ENCODE peak calls at places on chromosomes 4 and X, in five cellular contexts. B is OCI-LY7, H is brain microvascular endothelial cell, N is endodermal cell, J is tibial nerve. I is an unnamed sample.

GRCh38 chr4:25756503-25756902 is 100.9 kb downstream of the SLC34A2 start:
- DNase-seq in B (no peak), H (no peak), N (no peak), J (no peak), I (no peak)

GRCh38 chr4:189124791-189125190 is 815.9 kb upstream of the FRG1 start:
- DNase-seq in B (no peak), H (no peak), N (no peak), J (no peak), I (no peak)

GRCh38 chr4:9947168-9948062 is 73.9 kb downstream of the SLC2A9 start:
- DNase-seq in B (no peak), H (no peak), N (no peak), J (no peak), I (no peak)

GRCh38 chr4:95155759-95156451 is 392.9 kb downstream of the UNC5C start:
- DNase-seq in B (peak; percentile 46), H (peak; percentile 35), N (no peak), J (no peak), I (peak; percentile 32)

GRCh38 chr4:151862766-151863165 is 102.0 kb upstream of the GATB start:
- DNase-seq in B (no peak), H (peak; percentile 12), N (no peak), J (no peak), I (no peak)

GRCh38 chr4:6160536-6160935 is 39.8 kb downstream of the JAKMIP1 start:
- DNase-seq in B (no peak), H (no peak), N (no peak), J (no peak), I (no peak)

GRCh38 chr4:155099231-155099630 is 109.2 kb upstream of the NPY2R start:
- DNase-seq in B (no peak), H (no peak), N (peak; percentile 53), J (no peak), I (no peak)

GRCh38 chr4:159791334-159791733 is 688.5 kb downstream of the RAPGEF2 start:
- DNase-seq in B (no peak), H (no peak), N (no peak), J (no peak), I (no peak)

GRCh38 chr4:101299021-101299420 is 48.3 kb downstream of the PPP3CA start:
- DNase-seq in B (no peak), H (no peak), N (no peak), J (no peak), I (no peak)

GRCh38 chrX:107576841-107577240 is 51.5 kb upstream of the PRPS1 start:
- DNase-seq in B (no peak), H (no peak), N (no peak), J (no peak), I (peak; percentile 57)

GRCh38 chr4:119207051-119207450 is 5.5 kb upstream of the USP53 start:
- DNase-seq in B (no peak), H (peak; percentile 59), N (no peak), J (no peak), I (no peak)

GRCh38 chr4:113467581-113467980 is 294.0 kb downstream of the CAMK2D start:
- DNase-seq in B (no peak), H (peak; percentile 53), N (no peak), J (peak; percentile 39), I (no peak)

GRCh38 chrX:73963682-73964081 is 340.3 kb upstream of the ZCCHC13 start:
- DNase-seq in B (no peak), H (no peak), N (no peak), J (no peak), I (no peak)

GRCh38 chr4:137674066-137674465 is 141.8 kb upstream of the PCDH18 start:
- DNase-seq in B (no peak), H (no peak), N (no peak), J (no peak), I (no peak)

GRCh38 chrX:78124304-78124703 is 15.1 kb downstream of the TAF9B start:
- DNase-seq in B (no peak), H (no peak), N (no peak), J (no peak), I (no peak)

GRCh38 chrX:96846841-96847240 is 36.9 kb upstream of the RPA4 start:
- DNase-seq in B (no peak), H (no peak), N (no peak), J (no peak), I (no peak)

GRCh38 chrX:45668686-45669443 is 468.2 kb upstream of the DIPK2B start:
- DNase-seq in B (peak; percentile 0), H (peak; percentile 94), N (no peak), J (no peak), I (no peak)

GRCh38 chr4:95165926-95166524 is 382.7 kb downstream of the UNC5C start:
- DNase-seq in B (peak; percentile 83), H (peak; percentile 52), N (peak; percentile 51), J (peak; percentile 29), I (peak; percentile 64)

GRCh38 chr4:1767770-1768366 is 25.2 kb upstream of the FGFR3 start:
- DNase-seq in B (peak; percentile 47), H (no peak), N (peak; percentile 94), J (no peak), I (no peak)

GRCh38 chr4:598925-599324 is 22.8 kb upstream of the TMEM271 start:
- DNase-seq in B (no peak), H (no peak), N (no peak), J (no peak), I (no peak)

GRCh38 chr4:47065099-47065498 is 33.7 kb downstream of the GABRB1 start:
- DNase-seq in B (no peak), H (no peak), N (no peak), J (no peak), I (no peak)

GRCh38 chr4:148874331-148874730 is 432.1 kb upstream of the NR3C2 start:
- DNase-seq in B (peak; percentile 7), H (no peak), N (peak; percentile 53), J (no peak), I (no peak)
- TF ChIP-seq CTCF in B (no peak), H (no peak), N (peak; percentile 58), J (no peak), I (no peak)

GRCh38 chr4:14339715-14340114 is 662.6 kb upstream of the CPEB2 start:
- DNase-seq in B (no peak), H (no peak), N (no peak), J (no peak), I (no peak)
- H3K4me3 ChIP-seq in B (no peak overlapping the region), H (no peak overlapping the region), N (no peak overlapping the region), J (no peak overlapping the region), I (no peak overlapping the region)

GRCh38 chr4:73870778-73871177 is 1.6 kb downstream of the CXCL1 start:
- DNase-seq in B (no peak), H (no peak), N (no peak), J (no peak), I (no peak)
- TF ChIP-seq CTCF in B (no peak), H (no peak), N (no peak), J (no peak), I (no peak)

DNA sequence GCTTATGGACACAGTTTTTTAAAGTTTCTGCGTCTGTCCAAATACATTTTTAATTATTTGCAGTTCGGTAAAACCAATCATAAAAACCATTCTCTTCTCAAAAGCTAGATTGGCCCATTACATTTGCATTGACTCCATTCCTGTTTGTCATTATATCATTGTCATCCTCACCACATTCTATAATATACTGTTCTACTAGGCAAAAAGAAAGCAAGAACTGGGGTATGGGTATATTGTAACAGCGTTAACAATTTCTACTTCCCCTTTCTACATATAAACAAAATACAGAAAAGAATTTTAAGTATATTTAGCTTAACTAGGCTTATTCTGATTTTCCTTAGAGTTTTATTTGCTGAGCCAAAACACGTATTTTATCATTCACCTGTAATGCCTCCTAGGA is 91.8 kb downstream of the RAP1GDS1 start:
- DNase-seq in B (no peak), H (no peak), N (no peak), J (no peak), I (no peak)
- H3K4me3 ChIP-seq in B (no peak overlapping the region), H (no peak overlapping the region), N (no peak overlapping the region), J (no peak overlapping the region), I (no peak overlapping the region)

DNA sequence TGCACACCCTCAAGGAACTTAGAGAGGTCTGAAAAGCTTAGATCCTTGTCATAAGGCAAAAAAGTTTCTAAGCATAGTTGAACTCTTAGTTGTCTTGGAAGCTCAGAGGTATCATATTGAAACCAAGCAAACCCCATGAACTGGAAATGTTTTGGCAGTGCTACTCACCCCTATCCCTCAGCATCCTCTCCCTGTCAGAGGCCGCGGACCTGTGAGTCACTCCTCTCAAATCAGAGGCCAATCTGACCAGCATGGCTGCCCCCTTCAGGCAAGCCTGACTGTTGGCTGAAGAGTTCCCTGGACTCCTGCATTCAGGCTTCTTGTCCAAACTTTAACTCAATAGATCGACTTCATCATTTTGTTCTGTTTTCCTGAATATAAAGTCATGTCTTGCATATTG is 69.4 kb downstream of the KCNIP4 start:
- DNase-seq in B (no peak), H (peak; percentile 35), N (peak; percentile 87), J (no peak), I (peak; percentile 4)
- TF ChIP-seq CTCF in B (no peak), H (peak; percentile 64), N (peak; percentile 72), J (no peak), I (no peak)

DNA sequence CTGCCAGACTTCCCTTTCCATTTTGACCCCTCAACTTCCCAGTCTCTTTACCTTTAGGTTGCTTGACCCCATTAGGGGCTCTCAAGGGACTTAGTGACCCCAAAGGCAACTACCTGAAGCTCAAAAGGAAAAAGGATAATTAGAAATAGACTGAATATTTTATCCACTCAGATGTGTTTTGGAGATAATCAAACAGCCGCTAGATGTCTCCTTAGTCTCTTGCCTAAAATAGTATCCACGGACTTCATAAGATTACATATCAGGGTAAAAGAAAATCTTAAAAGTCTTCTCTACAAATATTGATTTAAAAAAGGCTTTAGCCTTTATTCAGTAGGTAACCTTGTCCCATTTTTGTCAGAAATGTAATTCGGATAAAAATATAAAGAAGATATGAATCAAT is 21.0 kb upstream of the RHOXF2 start:
- DNase-seq in B (no peak), H (no peak), N (no peak), J (no peak), I (no peak)
- H3K4me3 ChIP-seq in B (no peak overlapping the region), H (no peak overlapping the region), N (no peak overlapping the region), J (no peak overlapping the region), I (no peak overlapping the region)

DNA sequence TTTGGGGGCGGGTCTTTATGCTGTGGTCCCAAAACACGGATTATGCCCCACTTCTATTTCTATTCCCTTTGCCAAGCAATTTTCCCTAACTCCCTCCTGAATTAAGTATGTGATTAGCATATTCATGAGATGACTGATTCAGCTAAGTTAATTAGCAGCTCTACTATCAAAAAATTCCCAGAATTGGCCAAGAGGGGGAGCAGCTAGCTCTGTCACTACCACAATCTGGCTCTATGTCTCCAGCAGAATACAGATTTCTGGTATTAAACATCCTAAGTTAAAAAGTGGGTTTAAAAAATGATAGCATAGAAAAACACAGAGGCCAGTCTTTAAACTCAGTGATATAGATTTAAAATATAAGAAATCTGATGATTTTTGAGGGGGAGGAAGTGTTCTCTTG is 80.3 kb downstream of the GPC4 start:
- DNase-seq in B (peak; percentile 20), H (peak; percentile 5), N (no peak), J (peak; percentile 43), I (peak; percentile 3)
- TF ChIP-seq CTCF in B (peak; percentile 70), H (peak; percentile 67), N (peak; percentile 82), J (peak; percentile 49), I (peak; percentile 25)

DNA sequence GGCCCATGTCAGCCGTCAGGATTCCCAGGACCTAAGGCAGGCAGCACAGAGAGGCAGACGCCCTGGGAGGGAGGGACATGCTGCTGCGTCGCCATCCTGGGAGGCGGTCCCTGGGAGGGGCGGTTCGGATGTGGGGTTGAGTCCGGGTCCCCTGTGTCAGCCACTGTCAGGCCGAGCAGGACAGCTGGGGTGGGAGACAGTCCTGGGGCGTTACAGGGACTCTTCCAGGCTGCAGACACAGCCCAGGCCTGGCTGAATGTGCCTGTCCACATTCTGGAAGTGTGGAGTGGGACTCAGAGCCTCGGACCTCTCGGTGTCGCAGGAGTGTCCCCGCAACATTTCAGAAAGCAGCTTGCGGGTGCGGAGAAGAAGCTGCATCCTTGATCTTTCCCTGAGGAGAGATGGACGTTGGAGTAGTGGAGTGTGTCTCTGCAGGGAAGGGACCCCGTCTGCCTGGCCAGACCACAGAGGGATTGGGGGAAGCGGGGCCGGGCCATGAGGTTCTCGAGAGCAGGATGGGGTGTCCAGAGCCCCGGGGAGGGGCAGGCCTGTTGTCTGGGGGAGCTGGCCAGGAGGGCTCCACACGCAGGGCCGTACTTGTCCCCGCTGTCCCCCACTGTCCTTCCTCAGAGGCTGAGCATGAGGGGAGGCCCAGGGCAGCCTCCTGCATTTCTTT is 6.1 kb downstream of the AKAP17A start:
- DNase-seq in B (no peak), H (no peak), N (peak; percentile 31), J (no peak), I (no peak)
- H3K4me3 ChIP-seq in B (no peak overlapping the region), H (no peak overlapping the region), N (no peak overlapping the region), J (no peak overlapping the region), I (no peak overlapping the region)

I was measured in GM12865.